ENCODE peak calls at places on chromosomes 7 and 10, in nine cellular contexts. Y is ecto neural progenitor cell, P is PC-9, L is RPMI7951, V is uterus, I is B cell, F is left lung, U is renal cortical epithelial cell, A is MV-4-11. M is an unnamed sample.

GRCh38 chr10:114384181-114384580 is 20.1 kb downstream of the AFAP1L2 start:
- DNase-seq in F (no peak), A (no peak), L (peak; percentile 58), I (no peak), V (no peak), P (no peak), U (no peak), Y (no peak), M (no peak)

GRCh38 chr10:45500304-45500703 is 126.3 kb downstream of the ALOX5 start:
- DNase-seq in L (no peak), V (no peak), I (no peak), Y (no peak), A (no peak), F (no peak), U (no peak), P (no peak), M (no peak)

GRCh38 chr7:131110294-131111080 is 217.2 kb upstream of the MKLN1 start:
- DNase-seq in V (peak; percentile 38), I (no peak), U (peak; percentile 31), Y (no peak), L (peak; percentile 62), A (no peak), F (no peak), P (peak; percentile 43), M (no peak)

GRCh38 chr10:361203-362135 is 226.2 kb downstream of the ZMYND11 start:
- DNase-seq in L (no peak), Y (no peak), U (no peak), A (no peak), F (no peak), I (no peak), P (no peak), V (no peak), M (no peak)

GRCh38 chr7:148115308-148115707 is 475.3 kb upstream of the C7orf33 start:
- DNase-seq in Y (no peak), A (no peak), F (no peak), P (no peak), V (no peak), I (no peak), L (no peak), U (no peak), M (no peak)

GRCh38 chr10:71927669-71928592 is 36.3 kb upstream of the CHST3 start:
- DNase-seq in U (peak; percentile 93), V (no peak), Y (no peak), F (no peak), I (no peak), P (no peak), A (no peak), L (no peak), M (no peak)

GRCh38 chr10:103622935-103623574 is 129.6 kb downstream of the NEURL1 start:
- DNase-seq in I (no peak), U (no peak), P (no peak), L (no peak), A (no peak), Y (no peak), V (no peak), F (peak; percentile 58), M (no peak)

GRCh38 chr7:78140109-78140508 is 341.5 kb downstream of the PHTF2 start:
- DNase-seq in F (no peak), U (no peak), A (no peak), I (no peak), P (no peak), V (no peak), Y (no peak), L (no peak), M (no peak)

GRCh38 chr7:24854866-24855265 is 97.6 kb upstream of the GSDME start:
- DNase-seq in U (no peak), P (no peak), I (no peak), L (no peak), A (no peak), V (no peak), Y (no peak), F (no peak), M (no peak)

GRCh38 chr7:24025765-24026164 is 258.2 kb upstream of the NPY start:
- DNase-seq in I (no peak), F (no peak), U (no peak), P (no peak), Y (no peak), A (no peak), L (no peak), V (no peak), M (no peak)

GRCh38 chr10:2111936-2112335 is 374.6 kb upstream of the ADARB2 start:
- DNase-seq in L (peak; percentile 100), A (no peak), V (no peak), Y (no peak), U (peak; percentile 99), F (no peak), P (no peak), I (no peak), M (no peak)

GRCh38 chr7:80588591-80588990 is 49.9 kb upstream of the CD36 start:
- DNase-seq in P (no peak), L (peak; percentile 30), Y (no peak), A (no peak), I (no peak), U (peak; percentile 64), F (no peak), V (no peak), M (no peak)

GRCh38 chr7:104980969-104981670 is 32.9 kb upstream of the KMT2E start:
- DNase-seq in A (peak; percentile 58), Y (no peak), U (peak; percentile 61), P (no peak), I (peak; percentile 53), F (no peak), L (peak; percentile 67), V (no peak), M (no peak)

GRCh38 chr7:42139751-42140150 is 97.3 kb downstream of the GLI3 start:
- DNase-seq in U (no peak), P (no peak), L (no peak), I (no peak), A (no peak), F (no peak), Y (no peak), V (no peak), M (no peak)

GRCh38 chr7:82410461-82410860 is 33.1 kb downstream of the CACNA2D1 start:
- DNase-seq in V (no peak), U (peak; percentile 9), P (no peak), F (no peak), L (no peak), I (no peak), Y (no peak), A (no peak), M (no peak)

GRCh38 chr7:46229409-46229808 is 308.3 kb upstream of the IGFBP3 start:
- DNase-seq in F (no peak), Y (no peak), V (no peak), U (peak; percentile 86), P (no peak), L (peak; percentile 69), A (no peak), I (no peak), M (no peak)

GRCh38 chr10:110376021-110376773 is 71.5 kb upstream of the SMNDC1 start:
- DNase-seq in P (no peak), U (no peak), F (no peak), A (no peak), V (no peak), L (peak; percentile 80), Y (no peak), I (no peak), M (no peak)

GRCh38 chr7:90210925-90211324 is 615 bp upstream of the STEAP2 start:
- DNase-seq in P (peak; percentile 9), Y (no peak), I (no peak), L (peak; percentile 3), A (no peak), U (peak; percentile 25), V (peak; percentile 20), F (no peak), M (no peak)

M was measured in CD14-positive monocyte.